ENCODE peak calls at places on chromosomes 11 and 22, in six cellular contexts. P is Peyer's patch; K is sigmoid colon; V is CD8-positive, alpha-beta T cell; I is CD4-positive, alpha-beta T cell; R is kidney. H is an unnamed sample.

GRCh38 chr11:63592975-63593395 is 21.2 kb downstream of the PLAAT3 start:
- DNase-seq in R (no peak), V (no peak), P (no peak), I (no peak), K (no peak), H (no peak)

GRCh38 chr11:126466288-126467045 is 111.0 kb downstream of the ST3GAL4 start:
- DNase-seq in I (no peak), R (no peak), P (no peak), K (no peak), V (no peak), H (no peak)

GRCh38 chr22:27405672-27406388 is 395.7 kb downstream of the MN1 start:
- DNase-seq in P (peak), I (no peak), R (no peak), K (no peak), V (no peak), H (no peak)

GRCh38 chr22:22702159-22702873 is 57.9 kb downstream of the GGTLC2 start:
- DNase-seq in P (peak), R (no peak), K (no peak), I (no peak), V (no peak), H (no peak)

GRCh38 chr11:117626576-117626975 is 170.4 kb downstream of the DSCAML1 start:
- DNase-seq in I (no peak), R (no peak), P (no peak), K (peak), V (no peak), H (no peak)

GRCh38 chr22:25564320-25564978 is at the start of gene GRK3:
- DNase-seq in P (peak), I (peak), K (peak), R (peak), V (peak), H (peak)

GRCh38 chr11:26227883-26228502 is 103.9 kb upstream of the ANO3 start:
- DNase-seq in P (no peak), R (no peak), I (no peak), V (no peak), K (no peak), H (no peak)

GRCh38 chr11:66119348-66120133 is 49.5 kb downstream of the PACS1 start:
- DNase-seq in P (no peak), K (no peak), I (no peak), V (no peak), R (no peak), H (no peak)

GRCh38 chr11:14500181-14500651 is 605 bp upstream of the COPB1 start:
- DNase-seq in V (peak), K (no peak), R (no peak), P (peak), I (peak), H (no peak)

GRCh38 chr22:19354201-19354600 is 62.7 kb upstream of the CLTCL1 start:
- DNase-seq in P (no peak), V (no peak), R (no peak), I (no peak), K (no peak), H (no peak)

GRCh38 chr22:32829451-32829851 is 27.9 kb downstream of the TIMP3 start:
- DNase-seq in P (no peak), I (no peak), V (no peak), K (peak), R (no peak), H (no peak)

GRCh38 chr11:117836077-117836960 is 11.8 kb upstream of the FXYD2 start:
- DNase-seq in R (peak), V (no peak), K (peak), P (no peak), I (no peak), H (no peak)

GRCh38 chr11:107770546-107770945 is 58.7 kb upstream of the SLN start:
- DNase-seq in R (no peak), I (no peak), V (no peak), K (no peak), P (no peak), H (no peak)

GRCh38 chr11:23021287-23021863 is 161.1 kb upstream of the CCDC179 start:
- DNase-seq in R (no peak), I (no peak), V (no peak), K (no peak), P (no peak), H (no peak)

GRCh38 chr11:69391192-69392103 is 90.0 kb upstream of the LINC01488 start:
- DNase-seq in I (no peak), K (peak), P (no peak), V (no peak), R (peak), H (no peak)

GRCh38 chr11:120756931-120757330 is 245.4 kb downstream of the GRIK4 start:
- DNase-seq in V (no peak), P (no peak), R (no peak), K (no peak), I (no peak), H (no peak)

GRCh38 chr11:1070594-1071462 is 3.8 kb upstream of the MUC2 start:
- DNase-seq in P (no peak), I (no peak), R (peak), K (peak), V (no peak), H (no peak)

GRCh38 chr11:13939952-13940610 is 22.4 kb upstream of the SPON1 start:
- DNase-seq in R (no peak), K (no peak), V (no peak), P (no peak), I (no peak), H (no peak)

GRCh38 chr11:13328276-13328675 is 50.7 kb downstream of the BMAL1 start:
- DNase-seq in K (no peak), V (no peak), P (no peak), I (no peak), R (no peak), H (no peak)

GRCh38 chr11:11413776-11414175 is 60.7 kb upstream of the CSNK2A3 start:
- DNase-seq in V (no peak), I (no peak), R (no peak), P (no peak), K (no peak), H (no peak)

GRCh38 chr22:49827853-49828598 is at the start of gene BRD1:
- DNase-seq in P (peak), K (no peak), R (peak), V (peak), I (peak), H (no peak)

DNA sequence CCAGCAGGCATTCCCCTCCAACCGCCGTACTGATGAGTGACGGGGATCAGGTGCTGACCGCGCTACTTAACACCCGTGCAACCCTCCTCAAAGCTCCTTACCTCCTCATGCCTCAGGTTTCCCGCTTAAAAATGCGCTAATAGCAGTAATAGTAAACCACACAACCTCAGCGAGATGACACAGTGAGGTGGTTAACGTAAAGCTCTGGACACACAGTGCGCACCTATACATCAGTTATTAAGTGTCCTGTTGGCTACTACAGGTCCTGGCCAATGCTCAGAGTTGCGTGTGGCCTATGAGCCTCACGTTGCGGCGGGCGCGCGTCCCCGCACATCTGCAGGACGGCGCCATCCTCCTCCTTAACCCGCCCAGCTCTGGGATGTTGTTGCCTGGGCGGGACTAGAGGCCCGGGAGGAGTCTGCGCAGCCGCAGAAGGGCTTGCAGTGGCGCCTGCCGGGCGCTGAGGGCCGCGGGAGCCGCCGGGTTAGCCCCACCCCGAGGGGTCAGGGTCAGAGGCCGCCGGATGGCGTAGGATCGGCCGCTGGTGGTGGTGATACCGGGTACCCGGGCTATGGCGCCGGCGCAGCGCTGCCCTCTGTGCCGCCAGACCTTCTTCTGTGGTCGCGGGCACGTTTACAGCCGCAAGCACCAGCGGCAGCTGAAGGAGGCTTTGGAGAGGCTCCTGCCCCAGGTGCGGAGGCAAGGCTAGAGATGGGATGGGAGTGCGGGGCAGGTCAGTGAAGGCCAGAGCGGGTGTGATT is at the start of gene CENATAC:
- DNase-seq in P (peak), R (peak), V (peak), I (peak), K (peak), H (peak)
- TF ChIP-seq CTCF in P (peak), R (no peak), V (no peak), I (no peak), K (no peak), H (no peak)

DNA sequence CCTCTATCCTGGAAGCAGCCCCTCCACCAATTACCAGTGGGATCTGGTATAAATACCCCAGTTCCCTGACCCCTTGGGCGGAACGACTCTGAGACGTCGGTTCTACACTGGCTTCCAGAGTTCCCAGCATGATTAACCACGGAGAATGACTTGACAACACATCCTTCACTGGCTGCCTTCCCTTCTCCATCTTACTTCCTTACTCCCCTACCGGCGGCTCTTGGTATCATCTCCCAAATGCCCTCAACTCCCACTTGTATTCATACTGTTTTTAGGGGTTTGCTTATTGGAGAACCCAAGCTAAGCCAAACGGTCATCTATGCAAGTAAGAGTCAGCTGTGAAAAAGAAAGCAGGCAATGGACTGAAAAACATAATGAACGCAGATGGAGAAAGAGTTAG is 56.1 kb downstream of the APOL3 start:
- DNase-seq in V (no peak), I (no peak), K (peak), R (peak), P (no peak), H (no peak)
- TF ChIP-seq CTCF in V (no peak), I (no peak), K (no peak), R (no peak), P (no peak), H (no peak)

DNA sequence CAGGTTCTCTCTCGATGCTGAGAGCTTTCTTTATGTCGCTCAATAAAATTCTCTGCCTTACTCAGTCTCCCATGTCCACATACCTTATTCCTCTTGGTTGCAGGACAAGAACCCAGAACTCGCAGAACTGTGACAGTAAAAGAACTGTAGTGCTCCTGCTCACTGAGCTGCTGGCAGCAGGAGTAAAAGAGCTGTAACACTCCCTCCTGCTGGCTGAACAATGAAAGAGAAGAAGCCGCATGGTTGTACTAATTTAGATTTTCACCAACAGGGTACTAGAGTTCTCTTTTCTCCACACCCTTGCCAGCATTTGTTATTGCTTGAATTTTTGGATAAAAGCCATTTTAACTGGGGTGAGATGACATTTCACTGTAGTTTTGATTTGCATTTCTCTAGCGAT is 433.2 kb downstream of the GUCY1A2 start:
- DNase-seq in R (no peak), P (no peak), I (no peak), V (no peak), K (no peak), H (no peak)
- TF ChIP-seq CTCF in R (peak), P (peak), I (no peak), V (no peak), K (no peak), H (no peak)

GRCh38 chr11:70796601-70797000 is 398.3 kb downstream of the CTTN start:
- DNase-seq in R (no peak), V (no peak), I (no peak), K (no peak), P (peak), H (no peak)
- TF ChIP-seq CTCF in R (no peak), V (no peak), I (no peak), K (no peak), P (no peak), H (no peak)

GRCh38 chr22:46612341-46612903 is 7.8 kb upstream of the GRAMD4 start:
- DNase-seq in K (no peak), R (no peak), I (no peak), V (no peak), P (no peak), H (no peak)
- TF ChIP-seq CTCF in K (no peak), R (no peak), I (no peak), V (no peak), P (peak), H (no peak)

H was measured in omental fat pad.